ENCODE peak calls at places on chromosomes 5 and 9, in four cellular contexts. S is CD8-positive, alpha-beta T cell; L is CD8-positive, alpha-beta memory T cell; B is IMR-90. E is an unnamed sample. For H3K4me1, the result is how much of the 10 kb centered on the place peaks cover.

GRCh38 chr9:89941875-89942274 is 337.1 kb downstream of the GADD45G start:
- DNase-seq in L (no peak), S (no peak), B (peak), E (no peak)

GRCh38 chr9:79362100-79363081 is 209.4 kb upstream of the TLE4 start:
- DNase-seq in S (no peak), B (peak), L (no peak), E (no peak)

GRCh38 chr9:110048473-110048975 is 159.4 kb downstream of the C9orf152 start:
- DNase-seq in L (peak), S (peak), B (peak), E (no peak)

GRCh38 chr5:85931220-85931619 is 686.5 kb upstream of the COX7C start:
- DNase-seq in S (no peak), L (no peak), B (no peak), E (no peak)

GRCh38 chr5:147558826-147559225 is 49.0 kb upstream of the DPYSL3 start:
- DNase-seq in S (no peak), L (no peak), B (peak), E (no peak)

GRCh38 chr5:143739741-143740140 is 72.2 kb upstream of the HMHB1 start:
- DNase-seq in B (peak), L (no peak), S (no peak), E (no peak)

GRCh38 chr5:159452480-159453167 is 122.3 kb upstream of the IL12B start:
- DNase-seq in L (no peak), S (no peak), B (no peak), E (no peak)

GRCh38 chr5:9599391-9599790 is 30.8 kb downstream of the TAS2R1 start:
- DNase-seq in S (no peak), L (no peak), B (no peak), E (no peak)

DNA sequence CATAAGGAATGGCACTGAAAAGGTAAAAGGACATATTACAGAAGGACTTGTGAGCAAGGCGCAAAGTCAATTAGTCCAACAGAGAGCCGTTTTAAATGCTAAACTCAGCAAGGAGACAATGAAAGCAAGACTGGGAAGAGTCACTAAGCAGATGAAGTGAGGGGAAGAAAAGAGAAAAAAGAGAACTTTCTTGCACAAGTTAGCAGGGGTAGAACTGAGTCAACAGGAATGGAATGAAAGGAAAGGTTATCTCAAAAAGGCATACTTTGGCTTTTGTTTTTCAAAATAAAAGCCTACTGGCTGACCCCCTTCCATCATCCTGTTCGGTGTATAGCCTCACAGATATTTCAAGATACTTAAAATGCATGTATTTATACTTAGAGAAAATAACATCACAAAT is 75.0 kb downstream of the NR6A1 start:
- DNase-seq in L (no peak), B (peak), S (no peak), E (no peak)
- H3K27ac ChIP-seq in L (no peak), B (peak), S (no peak), E (no peak)

GRCh38 chr5:56581426-56581825 is 233.9 kb upstream of the MAP3K1 start:
- DNase-seq in S (no peak), L (no peak), B (no peak), E (no peak)
- H3K4me1 ChIP-seq in S (under half), L (under half), B (under half), E (under half)

GRCh38 chr9:1170918-1171317 is 120.8 kb downstream of the DMRT2 start:
- DNase-seq in L (no peak), B (no peak), S (no peak), E (no peak)
- H3K27ac ChIP-seq in L (no peak), B (no peak), S (no peak), E (no peak)

GRCh38 chr9:95092321-95093072 is 225.0 kb downstream of the FANCC start:
- DNase-seq in B (peak), L (no peak), S (no peak), E (peak)
- H3K4me1 ChIP-seq in B (under half), L (under half), S (under half), E (under half)

GRCh38 chr5:910769-911160 is 18.1 kb downstream of the TRIP13 start:
- DNase-seq in B (no peak), S (no peak), L (no peak), E (no peak)

GRCh38 chr5:909994-910768 is 17.5 kb downstream of the TRIP13 start:
- DNase-seq in B (no peak), L (no peak), S (no peak), E (no peak)

GRCh38 chr5:912356-913091 is 19.8 kb downstream of the TRIP13 start:
- DNase-seq in B (peak), L (peak), S (peak), E (peak)

GRCh38 chr5:909086-909485 is 16.4 kb downstream of the TRIP13 start:
- DNase-seq in L (no peak), B (no peak), S (no peak), E (no peak)

GRCh38 chr5:911601-912000 is 18.9 kb downstream of the TRIP13 start:
- DNase-seq in L (no peak), B (peak), S (no peak), E (no peak)
- H3K27ac ChIP-seq in L (no peak), B (no peak), S (no peak), E (no peak)

GRCh38 chr9:128391956-128392301 is 20.8 kb downstream of the URM1 start:
- DNase-seq in L (no peak), S (no peak), B (no peak), E (no peak)
- H3K4me1 ChIP-seq in L (under half), S (under half), B (under half), E (under half)

GRCh38 chr5:71482132-71482531 is 26.7 kb downstream of the BDP1 start:
- DNase-seq in L (no peak), S (no peak), B (peak), E (peak)
- H3K27ac ChIP-seq in L (no peak), S (no peak), B (no peak), E (peak)

E was measured in breast epithelium.